ENCODE peak calls at places on chromosomes 5 and 9, in five cellular contexts. B, O, Z, H and U are unnamed samples.

GRCh38 chr9:131094622-131095021 is 1.7 kb upstream of the AIF1L start:
- DNase-seq in B (no peak), O (peak), Z (no peak), H (peak), U (peak)

GRCh38 chr5:108003178-108003577 is 332.4 kb upstream of the EFNA5 start:
- DNase-seq in B (no peak), O (no peak), Z (no peak), H (peak), U (peak)

GRCh38 chr9:124559871-124560270 is 52.7 kb upstream of the NR5A1 start:
- DNase-seq in B (no peak), O (no peak), Z (no peak), H (peak), U (peak)

GRCh38 chr9:97518909-97519307 is 17.4 kb downstream of the TMOD1 start:
- DNase-seq in B (no peak), O (no peak), Z (no peak), H (peak), U (peak)

GRCh38 chr5:172488221-172488620 is 33.9 kb upstream of the SH3PXD2B start:
- DNase-seq in B (peak), O (no peak), Z (no peak), H (no peak), U (no peak)

GRCh38 chr9:114507726-114508125 is 2.5 kb upstream of the WHRN start:
- DNase-seq in B (no peak), O (no peak), Z (no peak), H (peak), U (no peak)

GRCh38 chr5:89901983-89902382 is 507.6 kb downstream of the CETN3 start:
- DNase-seq in B (no peak), O (no peak), Z (no peak), H (no peak), U (no peak)

GRCh38 chr5:95406426-95407093 is 15.4 kb downstream of the FAM81B start:
- DNase-seq in B (no peak), O (no peak), Z (no peak), H (no peak), U (no peak)

GRCh38 chr5:131899686-131900085 is 45.8 kb downstream of the MEIKIN start:
- DNase-seq in B (no peak), O (no peak), Z (no peak), H (peak), U (no peak)

GRCh38 chr5:145903113-145903512 is 30.3 kb upstream of the GRXCR2 start:
- DNase-seq in B (no peak), O (no peak), Z (no peak), H (no peak), U (no peak)

GRCh38 chr5:154405078-154405792 is 40.6 kb upstream of the SAP30L start:
- DNase-seq in B (peak), O (peak), Z (peak), H (peak), U (peak)

GRCh38 chr5:8954801-8955200 is 591.1 kb downstream of the SEMA5A start:
- DNase-seq in B (no peak), O (no peak), Z (no peak), H (no peak), U (peak)

GRCh38 chr5:55897905-55898304 is 46.7 kb downstream of the IL31RA start:
- DNase-seq in B (peak), O (peak), Z (no peak), H (peak), U (peak)

GRCh38 chr9:130833324-130833990 is 1.6 kb upstream of the ABL1 start:
- DNase-seq in B (no peak), O (no peak), Z (no peak), H (peak), U (peak)

GRCh38 chr5:132829742-132830435 is 558 bp downstream of the SHROOM1 start:
- DNase-seq in B (peak), O (peak), Z (peak), H (peak), U (peak)

GRCh38 chr9:96048116-96048953 is 172.8 kb downstream of the ERCC6L2 start:
- DNase-seq in B (no peak), O (no peak), Z (no peak), H (peak), U (no peak)

GRCh38 chr5:73448451-73449136 is at the start of gene FOXD1:
- DNase-seq in B (peak), O (peak), Z (no peak), H (peak), U (peak)